ENCODE peak calls at places on chromosomes 6 and 20, in four cellular contexts. A is WTC11, J is HepG2, T is K562. Y is an unnamed sample.

GRCh38 chr6:101000334-101000733 is 119.2 kb upstream of the ASCC3 start:
- DNase-seq in A (no peak), J (no peak), T (no peak), Y (no peak)

GRCh38 chr6:45959534-45960195 is 56.0 kb downstream of the CLIC5 start:
- DNase-seq in A (no peak), J (no peak), T (no peak), Y (no peak)

GRCh38 chr20:20604907-20605306 is 107.5 kb downstream of the RALGAPA2 start:
- DNase-seq in A (no peak), J (no peak), T (no peak), Y (no peak)

GRCh38 chr6:167831281-167831680 is 4.6 kb downstream of the AFDN start:
- DNase-seq in A (no peak), J (no peak), T (peak; percentile 40), Y (no peak)

GRCh38 chr6:5499644-5500306 is 238.5 kb downstream of the FARS2 start:
- DNase-seq in A (no peak), J (no peak), T (no peak), Y (no peak)

GRCh38 chr20:51335329-51335841 is 207.1 kb downstream of the NFATC2 start:
- DNase-seq in A (no peak), J (no peak), T (no peak), Y (no peak)

GRCh38 chr20:46721476-46721875 is 12.0 kb downstream of the SLC2A10 start:
- DNase-seq in A (no peak), J (no peak), T (no peak), Y (no peak)

GRCh38 chr6:3534599-3534998 is 77.7 kb upstream of the SLC22A23 start:
- DNase-seq in A (no peak), J (peak; percentile 16), T (no peak), Y (no peak)

GRCh38 chr6:31534521-31535040 is 5.8 kb downstream of the MCCD1 start:
- DNase-seq in A (no peak), J (no peak), T (no peak), Y (no peak)
- TF ChIP-seq ELF4 in A (no peak), J (no peak), T (no peak), Y (no peak)

GRCh38 chr6:112839525-112839961 is 492.4 kb downstream of the RFPL4B start:
- DNase-seq in A (no peak), J (no peak), T (no peak), Y (no peak)
- TF ChIP-seq ELF4 in A (no peak), J (no peak), T (no peak), Y (no peak)

GRCh38 chr20:10433014-10433622 is 904 bp downstream of the MKKS start:
- DNase-seq in A (no peak), J (peak; percentile 44), T (no peak), Y (no peak)
- TF ChIP-seq ELF4 in A (no peak), J (no peak), T (no peak), Y (no peak)

GRCh38 chr6:16179970-16180431 is 51.1 kb downstream of the MYLIP start:
- DNase-seq in A (no peak), J (no peak), T (no peak), Y (no peak)
- TF ChIP-seq ELF4 in A (no peak), J (no peak), T (no peak), Y (no peak)

GRCh38 chr6:71289802-71290175 is 1.2 kb downstream of the OGFRL1 start:
- DNase-seq in A (no peak), J (no peak), T (no peak), Y (no peak)

GRCh38 chr6:71287926-71288227 is 734 bp upstream of the OGFRL1 start:
- DNase-seq in A (no peak), J (no peak), T (no peak), Y (no peak)

GRCh38 chr6:71290611-71291010 is 2.0 kb downstream of the OGFRL1 start:
- DNase-seq in A (no peak), J (no peak), T (no peak), Y (no peak)

GRCh38 chr6:71288228-71289038 is at the start of gene OGFRL1:
- DNase-seq in A (peak; percentile 54), J (peak; percentile 14), T (no peak), Y (peak; percentile 86)

DNA sequence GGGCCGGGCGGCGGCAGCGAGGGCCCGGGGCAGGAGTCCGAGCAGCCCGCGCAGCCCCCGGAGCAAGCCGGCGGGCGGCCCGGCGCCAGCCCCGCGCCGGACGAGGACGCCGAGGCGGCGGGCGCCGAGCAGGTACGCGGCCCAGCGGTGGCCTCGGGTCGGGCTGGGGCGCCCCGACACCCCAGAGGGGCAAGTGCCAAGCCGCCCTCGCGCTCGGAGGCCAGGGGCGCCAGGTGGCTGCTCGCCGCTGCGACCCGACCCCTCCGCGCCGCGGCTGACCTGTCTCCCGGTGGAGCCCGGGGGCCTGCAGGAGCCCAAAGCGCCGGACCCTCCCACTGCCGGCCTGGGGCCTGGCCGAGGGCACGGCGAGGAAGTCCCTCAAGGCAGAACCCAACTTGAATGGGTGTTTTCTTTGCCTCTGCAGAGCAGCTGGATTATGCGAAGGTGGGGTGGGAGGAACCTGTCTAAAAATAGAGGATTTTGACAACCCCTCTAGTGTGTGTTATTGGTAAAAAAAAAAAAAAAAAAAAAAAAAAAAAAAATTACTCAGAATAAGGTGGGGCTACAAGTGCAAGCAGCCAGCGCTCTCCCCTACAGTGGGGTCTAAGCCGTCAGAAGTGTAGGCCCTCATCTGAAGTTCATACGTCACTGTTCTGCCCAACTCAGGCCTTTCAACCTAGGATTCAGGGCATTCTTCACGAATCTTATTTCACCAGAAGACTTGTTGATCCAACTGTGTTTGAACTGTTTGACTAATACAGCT is 609 bp downstream of the OGFRL1 start:
- DNase-seq in A (peak; percentile 50), J (no peak), T (no peak), Y (peak; percentile 36)
- TF ChIP-seq ELF4 in A (no peak), J (no peak), T (no peak), Y (no peak)

GRCh38 chr6:88730602-88731001 is 232.8 kb downstream of the RNGTT start:
- DNase-seq in A (peak; percentile 32), J (no peak), T (no peak), Y (no peak)
- TF ChIP-seq ELF4 in A (no peak), J (no peak), T (no peak), Y (no peak)

Y was measured in HEK293T.